ENCODE peak calls at places on chromosomes 2 and 18, in six cellular contexts. K is DND-41, W is spleen, A is uterus, S is MCF 10A, O is heart right ventricle. D is an unnamed sample.

GRCh38 chr2:117071556-117072102 is 742.9 kb upstream of the DDX18 start:
- DNase-seq in A (no peak), O (no peak), S (no peak), K (no peak), W (peak; percentile 74), D (no peak)

GRCh38 chr2:648476-649424 is 28.5 kb downstream of the TMEM18 start:
- DNase-seq in W (no peak), A (no peak), O (no peak), S (no peak), K (no peak), D (no peak)

GRCh38 chr2:201798252-201798918 is 8.0 kb upstream of the CDK15 start:
- DNase-seq in W (no peak), O (no peak), S (peak; percentile 63), A (no peak), K (no peak), D (no peak)

GRCh38 chr18:46169464-46169941 is 65.3 kb downstream of the HAUS1 start:
- DNase-seq in A (no peak), O (no peak), W (no peak), K (no peak), S (peak; percentile 59), D (no peak)

GRCh38 chr2:223197046-223197445 is 145.1 kb downstream of the KCNE4 start:
- DNase-seq in W (no peak), K (no peak), O (no peak), A (peak; percentile 55), S (no peak), D (no peak)

GRCh38 chr18:59096098-59096779 is 43.4 kb upstream of the SEC11C start:
- DNase-seq in S (no peak), O (no peak), W (no peak), A (no peak), K (no peak), D (no peak)

GRCh38 chr2:70962211-70962884 is 16.1 kb upstream of the ANKRD53 start:
- DNase-seq in A (no peak), W (no peak), K (no peak), O (no peak), S (no peak), D (peak; percentile 37)

GRCh38 chr2:86822668-86823067 is 32.0 kb upstream of the CD8A start:
- DNase-seq in K (no peak), W (no peak), O (no peak), S (no peak), A (no peak), D (no peak)

GRCh38 chr2:236568922-236569592 is 568 bp upstream of the ACKR3 start:
- DNase-seq in W (no peak), S (no peak), O (no peak), A (no peak), K (no peak), D (no peak)

GRCh38 chr18:28713026-28713425 is 536.1 kb upstream of the CDH2 start:
- DNase-seq in A (no peak), W (no peak), K (peak; percentile 63), S (no peak), O (no peak), D (no peak)
- TF ChIP-seq CTCF in A (no peak), W (no peak), K (no peak), S (no peak), O (no peak), D (no peak)

DNA sequence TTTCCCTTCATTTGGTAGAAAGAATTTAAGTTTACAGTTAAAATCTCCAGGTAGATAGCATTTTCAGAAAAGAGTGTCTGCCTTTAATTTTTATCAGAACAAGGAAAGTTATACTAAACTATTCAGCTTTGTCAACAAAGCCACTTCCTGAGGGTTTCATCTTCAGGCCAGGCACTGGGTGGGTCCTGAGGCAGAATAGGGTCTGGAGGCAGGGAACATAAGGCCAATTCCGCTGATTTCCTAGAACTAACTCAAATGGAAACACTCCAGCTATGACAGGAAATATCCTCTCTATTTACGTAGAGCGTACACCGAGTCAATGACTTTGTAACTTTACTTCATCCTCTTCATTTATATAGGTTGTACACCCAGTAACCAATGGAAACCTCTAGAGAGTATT is 32.7 kb upstream of the FAM124B start:
- DNase-seq in A (no peak), W (no peak), K (no peak), S (no peak), O (no peak), D (no peak)
- TF ChIP-seq CTCF in A (no peak), W (no peak), K (no peak), S (no peak), O (no peak), D (no peak)

GRCh38 chr18:33866386-33866785 is 288.4 kb downstream of the ASXL3 start:
- DNase-seq in K (no peak), A (no peak), O (no peak), W (no peak), S (no peak), D (no peak)

GRCh38 chr18:33870059-33870458 is 292.0 kb downstream of the ASXL3 start:
- DNase-seq in S (no peak), W (no peak), K (no peak), O (no peak), A (no peak), D (no peak)

GRCh38 chr18:33875029-33875428 is 297.0 kb downstream of the ASXL3 start:
- DNase-seq in W (no peak), K (no peak), A (no peak), O (no peak), S (no peak), D (no peak)

GRCh38 chr18:33873127-33873526 is 295.1 kb downstream of the ASXL3 start:
- DNase-seq in A (no peak), W (no peak), O (no peak), S (no peak), K (no peak), D (no peak)

DNA sequence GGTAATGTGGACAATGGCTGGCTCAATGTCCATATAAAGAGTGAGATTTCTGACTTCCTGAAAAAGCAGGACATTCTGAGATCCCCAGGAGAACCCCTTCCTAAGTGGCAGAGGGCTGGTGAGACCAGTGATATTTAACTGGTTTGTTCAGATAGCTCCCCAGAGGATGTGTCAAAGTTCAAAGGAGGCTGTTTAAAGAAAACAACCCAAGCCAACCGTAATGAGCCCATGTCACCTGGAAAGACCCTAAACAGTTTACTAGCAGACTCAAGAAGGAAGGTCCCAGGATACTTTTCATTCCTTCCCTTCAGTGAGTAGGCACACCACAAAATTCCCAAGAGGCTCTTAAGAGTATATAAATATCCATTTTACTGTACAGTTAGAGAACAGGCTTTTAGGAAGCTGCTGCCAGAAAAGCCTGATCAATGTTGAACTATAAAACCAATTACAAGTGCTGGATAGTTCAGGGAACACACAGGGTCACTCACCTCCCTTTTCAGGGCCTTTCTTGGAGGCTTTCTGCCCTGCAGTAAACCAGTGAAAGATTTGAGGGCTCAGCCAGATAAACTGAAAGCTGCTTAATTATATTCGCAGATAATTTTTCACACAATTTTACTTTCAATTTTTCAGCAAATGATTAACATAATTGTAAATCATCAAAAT is 293.5 kb downstream of the ASXL3 start:
- DNase-seq in A (no peak), S (no peak), W (no peak), K (no peak), O (no peak), D (no peak)
- TF ChIP-seq CTCF in A (no peak), S (no peak), W (no peak), K (no peak), O (no peak), D (no peak)

DNA sequence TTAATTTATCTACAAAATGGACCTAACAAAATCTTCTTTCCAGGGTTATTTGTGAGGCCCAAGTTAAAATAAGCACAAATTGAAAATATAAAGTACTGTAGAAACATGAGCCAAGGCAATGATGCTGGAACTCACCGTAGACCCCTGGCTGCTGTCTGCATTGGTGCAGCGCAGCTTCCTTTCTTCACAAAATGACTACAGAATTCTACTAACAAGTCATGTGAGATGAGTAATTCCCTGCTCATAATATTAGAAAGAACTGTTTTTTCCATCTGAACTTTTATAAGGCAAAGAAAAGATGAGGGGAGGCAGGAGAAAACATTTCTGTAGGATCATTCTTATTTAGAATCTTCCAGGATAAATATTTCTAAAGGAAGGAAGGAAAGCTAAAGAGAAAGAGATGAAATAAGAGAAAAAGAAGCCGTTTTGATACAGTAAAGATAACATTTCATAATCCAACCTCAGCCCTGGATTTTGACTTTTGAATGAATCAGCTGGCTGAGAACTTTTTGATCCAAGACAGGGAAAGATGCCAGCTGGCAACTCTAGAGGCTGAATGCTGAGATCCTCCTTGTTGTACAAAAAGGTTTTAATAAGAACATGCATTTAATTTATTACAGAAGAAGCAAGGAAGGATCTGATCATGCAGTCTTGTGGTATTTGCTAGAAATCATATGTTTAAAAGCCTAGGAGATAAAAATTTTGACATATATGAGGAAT is 183.9 kb upstream of the KLHL14 start:
- DNase-seq in O (no peak), K (no peak), S (peak; percentile 43), A (no peak), W (no peak), D (no peak)
- TF ChIP-seq CTCF in O (no peak), K (peak; percentile 10), S (peak; percentile 25), A (no peak), W (no peak), D (no peak)

D was measured in mesothelial cell of epicardium.